ENCODE peak calls at places on chromosomes 1 and 21, in four cellular contexts. N is RWPE1, A is nephron progenitor cell, M is progenitor cell of endocrine pancreas. V is an unnamed sample.

GRCh38 chr1:200194477-200194876 is 167.0 kb downstream of the NR5A2 start:
- DNase-seq in N (no peak), A (no peak), M (no peak), V (no peak)

GRCh38 chr1:87986154-87986914 is 657.7 kb downstream of the LMO4 start:
- DNase-seq in A (no peak), N (peak), M (no peak), V (no peak)

GRCh38 chr1:201305815-201306214 is 22.5 kb downstream of the PKP1 start:
- DNase-seq in N (no peak), M (no peak), A (no peak), V (no peak)

GRCh38 chr1:93552751-93553455 is 105.0 kb downstream of the FNBP1L start:
- DNase-seq in A (peak), N (no peak), M (no peak), V (peak)

GRCh38 chr1:220783453-220783852 is 3.3 kb upstream of the MTARC1 start:
- DNase-seq in M (no peak), A (no peak), N (no peak), V (no peak)

GRCh38 chr1:67390041-67390887 is 39.9 kb downstream of the SERBP1 start:
- DNase-seq in M (no peak), A (no peak), N (peak), V (no peak)

GRCh38 chr1:24393892-24394291 is 19.7 kb downstream of the STPG1 start:
- DNase-seq in A (no peak), M (no peak), N (peak), V (no peak)

GRCh38 chr1:31501505-31501904 is 74.8 kb upstream of the TINAGL1 start:
- DNase-seq in A (no peak), N (no peak), M (no peak), V (no peak)

GRCh38 chr1:57489342-57490036 is 65.6 kb upstream of the DAB1 start:
- DNase-seq in A (no peak), M (no peak), N (peak), V (no peak)

GRCh38 chr1:202362212-202362611 is 13.7 kb downstream of the PPP1R12B start:
- DNase-seq in M (no peak), N (no peak), A (no peak), V (no peak)

GRCh38 chr1:31387612-31388011 is 14.7 kb upstream of the FABP3 start:
- DNase-seq in A (no peak), M (no peak), N (no peak), V (no peak)

GRCh38 chr1:181040284-181040865 is 6.6 kb downstream of the MR1 start:
- DNase-seq in N (no peak), M (no peak), A (no peak), V (no peak)

GRCh38 chr1:11862890-11863289 is 4.1 kb upstream of the NPPB start:
- DNase-seq in N (peak), A (no peak), M (no peak), V (peak)

GRCh38 chr1:68795956-68796355 is 299.1 kb upstream of the DEPDC1 start:
- DNase-seq in N (no peak), A (no peak), M (no peak), V (no peak)

GRCh38 chr1:68801440-68801839 is 304.6 kb upstream of the DEPDC1 start:
- DNase-seq in N (no peak), M (no peak), A (no peak), V (no peak)

GRCh38 chr1:68799096-68799495 is 302.2 kb upstream of the DEPDC1 start:
- DNase-seq in A (no peak), N (no peak), M (no peak), V (no peak)

GRCh38 chr1:68796888-68797287 is 300.0 kb upstream of the DEPDC1 start:
- DNase-seq in A (no peak), M (no peak), N (no peak), V (no peak)

DNA sequence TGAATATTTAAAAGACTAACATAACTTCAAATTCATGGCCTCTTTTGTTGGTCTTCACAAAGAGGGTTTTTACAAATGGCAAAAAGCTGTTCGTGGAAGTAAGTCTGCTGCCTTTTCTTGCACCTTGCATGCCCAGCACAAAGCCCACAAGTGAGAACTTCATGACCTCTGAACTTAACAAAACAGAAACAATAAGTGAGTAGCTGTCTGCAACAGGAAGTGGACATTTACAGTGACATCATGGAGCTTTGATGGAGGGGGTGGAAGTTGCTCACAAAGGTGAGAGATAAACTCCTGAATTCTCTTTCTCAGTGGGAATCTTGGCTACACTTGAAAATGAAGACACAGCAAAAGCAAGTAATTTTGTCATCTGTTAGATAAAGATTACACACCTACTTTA is 303.3 kb upstream of the DEPDC1 start:
- DNase-seq in M (no peak), A (no peak), N (no peak), V (no peak)
- TF ChIP-seq CTCF in M (no peak), A (no peak), N (no peak), V (no peak)

DNA sequence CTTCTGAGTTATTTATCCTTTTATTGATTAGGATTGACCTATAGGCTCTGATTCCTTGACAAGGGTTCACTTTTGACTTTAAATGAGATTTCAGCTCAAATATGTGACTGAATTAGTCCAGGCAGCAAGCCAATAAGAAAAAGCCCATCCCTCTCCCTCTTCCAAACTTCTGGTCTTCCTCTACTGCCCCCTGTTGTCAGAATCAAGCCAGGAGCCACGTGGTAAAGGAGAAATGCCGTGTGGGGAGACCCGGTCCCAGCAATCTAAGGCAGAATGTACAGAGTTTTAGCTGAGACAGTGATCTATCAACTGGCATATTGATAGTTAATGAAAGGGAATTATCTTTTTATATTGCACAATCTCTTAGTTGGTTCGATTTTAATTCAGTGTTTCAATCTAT is 5.2 kb downstream of the ADAMTS5 start:
- DNase-seq in A (no peak), M (no peak), N (no peak), V (no peak)
- TF ChIP-seq CTCF in A (peak), M (peak), N (no peak), V (no peak)

GRCh38 chr1:37456614-37457013 is 17.8 kb upstream of the ZC3H12A start:
- DNase-seq in M (no peak), A (no peak), N (no peak), V (no peak)

GRCh38 chr1:37455516-37455915 is 18.9 kb upstream of the ZC3H12A start:
- DNase-seq in M (no peak), N (no peak), A (no peak), V (no peak)

GRCh38 chr1:37453647-37454046 is 20.7 kb upstream of the ZC3H12A start:
- DNase-seq in N (no peak), A (no peak), M (no peak), V (no peak)

GRCh38 chr1:37461698-37462436 is 12.5 kb upstream of the ZC3H12A start:
- DNase-seq in A (no peak), N (no peak), M (no peak), V (no peak)

GRCh38 chr1:37458551-37458950 is 15.8 kb upstream of the ZC3H12A start:
- DNase-seq in M (no peak), A (no peak), N (no peak), V (no peak)
- TF ChIP-seq CTCF in M (no peak), A (no peak), N (no peak), V (no peak)

DNA sequence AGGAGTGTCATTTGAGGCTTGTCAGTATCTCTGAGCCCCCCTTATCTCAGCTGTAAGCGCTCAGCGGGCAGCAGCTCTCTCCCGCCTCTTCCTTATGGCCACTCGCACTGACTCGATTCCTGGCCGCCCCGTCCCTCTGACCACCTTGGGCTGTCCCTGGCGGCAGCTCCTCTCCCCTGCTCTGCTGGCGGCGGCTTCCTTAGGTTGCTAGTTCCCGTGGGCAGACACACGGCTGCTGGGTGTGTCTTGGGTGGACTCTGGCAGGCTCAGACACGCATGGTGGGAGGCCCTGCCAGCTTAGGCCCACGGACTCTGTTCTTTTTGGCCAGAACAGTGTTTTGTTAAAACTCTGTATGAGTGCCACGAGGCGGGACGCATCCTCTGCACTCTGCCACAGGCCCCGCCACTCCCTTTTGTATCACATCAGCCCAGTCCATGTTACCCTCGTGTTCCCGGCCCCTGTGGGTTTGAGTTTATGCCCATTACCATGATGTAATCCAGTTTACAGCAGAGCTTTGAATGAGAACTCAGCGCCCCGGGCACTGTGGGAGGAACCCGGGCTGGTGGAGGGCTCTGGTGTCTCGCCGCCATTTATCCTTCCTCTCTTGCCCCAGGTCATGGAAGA is 45.9 kb downstream of the COQ8A start:
- DNase-seq in M (no peak), N (no peak), A (no peak), V (no peak)
- TF ChIP-seq CTCF in M (no peak), N (no peak), A (no peak), V (no peak)

GRCh38 chr21:41045534-41046268 is 122.3 kb upstream of the BACE2 start:
- DNase-seq in M (peak), A (peak), N (no peak), V (peak)
- TF ChIP-seq CTCF in M (peak), A (peak), N (peak), V (peak)

GRCh38 chr1:54516249-54516920 is 31.6 kb upstream of the ACOT11 start:
- DNase-seq in A (no peak), N (peak), M (no peak), V (no peak)

GRCh38 chr1:54506594-54506993 is 41.4 kb upstream of the ACOT11 start:
- DNase-seq in M (no peak), A (no peak), N (no peak), V (no peak)

GRCh38 chr1:54507471-54507870 is 40.6 kb upstream of the ACOT11 start:
- DNase-seq in M (no peak), N (no peak), A (no peak), V (no peak)

GRCh38 chr1:54507033-54507432 is 41.0 kb upstream of the ACOT11 start:
- DNase-seq in A (no peak), N (no peak), M (no peak), V (no peak)

DNA sequence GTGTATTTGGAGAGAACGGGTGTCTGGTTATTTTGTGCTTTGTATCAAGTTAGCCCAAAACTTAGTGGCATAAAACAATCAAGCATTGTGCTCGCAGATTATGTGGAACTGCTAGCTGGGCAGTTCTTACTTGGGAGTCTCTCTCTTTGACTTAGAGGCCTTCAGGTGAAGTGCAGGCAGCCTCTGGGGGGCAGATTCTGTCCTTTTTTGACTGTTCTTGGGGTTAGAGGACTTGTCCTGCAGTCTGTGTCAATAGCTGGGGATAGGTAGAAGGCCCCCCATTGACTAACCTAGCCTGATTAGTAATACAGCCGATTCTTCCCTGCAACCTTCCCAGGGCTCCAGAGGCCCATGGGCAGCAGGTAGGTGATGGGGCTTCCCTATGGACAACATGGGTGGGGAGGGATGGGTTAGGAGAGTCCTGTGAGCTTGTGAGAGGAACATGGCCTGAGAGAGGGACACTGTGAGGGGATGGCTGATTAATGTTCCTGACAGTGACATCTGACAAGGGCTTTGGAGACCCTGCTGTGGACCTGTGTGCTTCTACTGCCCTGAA is 37.2 kb upstream of the ACOT11 start:
- DNase-seq in N (no peak), A (no peak), M (no peak), V (no peak)
- TF ChIP-seq CTCF in N (no peak), A (no peak), M (no peak), V (no peak)

GRCh38 chr1:189220750-189221149 is 1256.9 kb downstream of the BRINP3 start:
- DNase-seq in M (no peak), A (no peak), N (peak), V (no peak)
- TF ChIP-seq CTCF in M (peak), A (peak), N (peak), V (peak)

GRCh38 chr1:50158421-50158820 is 49.7 kb downstream of the ELAVL4 start:
- DNase-seq in A (no peak), M (no peak), N (no peak), V (no peak)

GRCh38 chr1:50156241-50157010 is 47.7 kb downstream of the ELAVL4 start:
- DNase-seq in N (no peak), M (no peak), A (no peak), V (no peak)

GRCh38 chr1:50157306-50157705 is 48.6 kb downstream of the ELAVL4 start:
- DNase-seq in M (no peak), A (no peak), N (no peak), V (no peak)

GRCh38 chr1:50152236-50152635 is 43.5 kb downstream of the ELAVL4 start:
- DNase-seq in A (no peak), M (no peak), N (no peak), V (no peak)

DNA sequence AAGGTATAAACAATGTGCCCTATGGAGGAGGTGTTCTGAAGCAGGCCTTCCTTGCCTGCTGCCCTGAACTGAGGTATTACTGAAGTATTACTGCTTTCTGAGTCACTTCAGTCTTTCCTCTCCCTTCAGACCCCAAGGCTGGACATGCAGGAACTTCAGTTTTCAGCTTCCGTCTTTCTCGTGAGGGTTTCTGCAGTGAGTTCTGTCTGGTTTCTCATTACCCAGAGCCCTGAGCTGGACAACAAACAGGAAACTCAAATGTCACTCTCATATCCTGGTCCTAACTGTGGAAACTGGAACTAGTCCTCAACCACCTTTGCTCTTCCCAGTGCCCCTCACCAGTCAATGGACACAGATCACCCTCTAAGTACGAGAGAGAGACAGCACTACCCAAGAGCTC is 46.8 kb downstream of the ELAVL4 start:
- DNase-seq in N (no peak), A (no peak), M (no peak), V (no peak)
- TF ChIP-seq CTCF in N (no peak), A (no peak), M (no peak), V (no peak)

GRCh38 chr1:159779403-159779851 is 1.3 kb upstream of the DUSP23 start:
- DNase-seq in A (no peak), N (peak), M (no peak), V (no peak)

GRCh38 chr1:159778266-159778665 is 2.5 kb upstream of the DUSP23 start:
- DNase-seq in M (no peak), N (no peak), A (no peak), V (no peak)

GRCh38 chr1:159781992-159782391 is 1.2 kb downstream of the DUSP23 start:
- DNase-seq in M (no peak), N (no peak), A (no peak), V (no peak)

GRCh38 chr1:159783724-159784123 is 3.0 kb downstream of the DUSP23 start:
- DNase-seq in M (no peak), A (no peak), N (no peak), V (no peak)

DNA sequence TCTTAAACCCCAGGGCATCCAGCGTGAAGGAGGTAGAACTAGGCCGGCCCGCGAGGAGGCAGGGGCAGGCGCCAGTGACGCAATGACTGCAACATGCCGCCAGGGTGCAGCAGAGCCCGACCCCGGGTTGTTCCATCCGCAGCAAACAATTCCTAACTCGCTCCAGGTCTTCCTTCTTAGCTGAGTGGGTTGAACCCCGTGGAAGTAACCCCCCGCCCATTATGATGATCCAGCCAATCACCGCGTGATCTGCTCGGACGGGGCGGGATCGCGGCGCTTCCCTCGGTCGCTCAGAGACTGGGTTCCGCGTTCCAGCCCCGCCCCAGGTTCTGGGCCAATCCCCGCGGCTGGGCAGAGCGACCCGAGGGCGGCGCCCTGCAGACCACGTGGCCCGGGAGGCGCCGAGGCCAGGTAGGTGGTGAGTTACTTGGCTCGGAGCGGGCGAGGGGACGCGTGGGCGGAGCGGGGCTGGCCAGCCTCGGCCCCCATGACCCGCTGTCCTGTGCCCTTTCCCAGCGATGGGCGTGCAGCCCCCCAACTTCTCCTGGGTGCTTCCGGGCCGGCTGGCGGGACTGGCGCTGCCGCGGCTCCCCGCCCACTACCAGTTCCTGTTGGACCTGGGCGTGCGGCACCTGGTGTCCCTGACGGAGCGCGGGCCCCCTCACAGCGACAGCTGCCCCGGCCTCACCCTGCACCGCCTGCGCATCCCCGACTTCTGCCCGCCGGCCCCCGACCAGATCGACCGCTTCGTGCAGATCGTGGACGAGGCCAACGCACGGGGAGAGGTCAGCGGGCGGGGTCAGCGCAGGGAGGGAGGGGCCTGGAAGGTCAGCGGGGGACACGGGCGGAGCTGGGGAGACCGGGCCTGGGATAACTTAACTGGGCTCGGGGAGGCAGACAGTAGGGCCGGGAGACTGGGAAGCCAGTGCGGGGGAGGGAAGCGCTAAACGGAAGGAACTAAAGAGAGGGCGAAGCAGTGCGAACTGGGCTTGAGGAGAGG is at the start of gene DUSP23:
- DNase-seq in N (peak), M (peak), A (peak), V (peak)
- TF ChIP-seq CTCF in N (peak), M (peak), A (peak), V (peak)